ENCODE peak calls at places on chromosome 13, in nine cellular contexts. P is GM23338; L is CD4-positive, CD25-positive, alpha-beta regulatory T cell; R is SK-N-SH; C is Peyer's patch; K is dorsolateral prefrontal cortex; N is cardiac muscle cell; Q is A673; M is MM.1S. B is an unnamed sample.

GRCh38 chr13:111449041-111449440 is 128.6 kb downstream of the TEX29 start:
- DNase-seq in C (no peak), P (no peak), N (no peak), K (no peak), R (no peak), L (no peak), Q (no peak), M (no peak), B (no peak)

GRCh38 chr13:111361046-111361872 is 40.8 kb downstream of the TEX29 start:
- DNase-seq in K (no peak), P (no peak), M (no peak), Q (no peak), R (no peak), L (no peak), N (no peak), C (no peak), B (no peak)

GRCh38 chr13:85076343-85076742 is 722.9 kb downstream of the SLITRK6 start:
- DNase-seq in P (no peak), R (no peak), M (no peak), K (no peak), N (no peak), C (no peak), Q (no peak), L (no peak), B (no peak)

GRCh38 chr13:32627793-32628192 is 41.5 kb downstream of the PDS5B start:
- DNase-seq in Q (no peak), M (no peak), R (no peak), N (no peak), K (no peak), L (no peak), C (no peak), P (no peak), B (no peak)

GRCh38 chr13:106650690-106651205 is 82.8 kb upstream of the ARGLU1 start:
- DNase-seq in L (no peak), Q (no peak), R (no peak), K (no peak), P (no peak), N (no peak), C (no peak), M (no peak), B (no peak)

GRCh38 chr13:52359534-52359933 is 46.4 kb downstream of the THSD1 start:
- DNase-seq in C (no peak), P (no peak), K (no peak), N (no peak), Q (no peak), L (no peak), M (no peak), R (peak), B (no peak)

GRCh38 chr13:20583803-20584293 is 16.9 kb downstream of the IFT88 start:
- DNase-seq in K (no peak), Q (no peak), L (no peak), C (no peak), M (no peak), N (no peak), R (no peak), P (no peak), B (no peak)

GRCh38 chr13:61768175-61768574 is 352.5 kb upstream of the PCDH20 start:
- DNase-seq in N (no peak), M (no peak), L (no peak), P (no peak), C (no peak), R (no peak), Q (no peak), K (no peak), B (no peak)

GRCh38 chr13:99501952-99502310 is 659 bp downstream of the TM9SF2 start:
- DNase-seq in C (peak), K (no peak), P (peak), Q (peak), M (no peak), L (no peak), N (peak), R (no peak), B (no peak)

GRCh38 chr13:97302611-97303010 is 80.5 kb downstream of the MBNL2 start:
- DNase-seq in R (no peak), L (no peak), K (no peak), N (no peak), P (no peak), M (no peak), Q (no peak), C (no peak), B (no peak)

GRCh38 chr13:111920932-111921705 is 145.8 kb upstream of the SOX1 start:
- DNase-seq in N (no peak), L (no peak), Q (no peak), C (no peak), M (no peak), P (no peak), R (no peak), K (no peak), B (no peak)

GRCh38 chr13:95267662-95268369 is 33.4 kb downstream of the ABCC4 start:
- DNase-seq in Q (peak), M (no peak), R (no peak), N (no peak), L (no peak), K (no peak), C (no peak), P (no peak), B (no peak)

GRCh38 chr13:105202384-105202783 is 1333.1 kb downstream of the EFNB2 start:
- DNase-seq in R (peak), K (no peak), M (peak), C (no peak), L (no peak), Q (peak), P (peak), N (peak), B (no peak)

GRCh38 chr13:94758571-94758970 is 46.2 kb upstream of the SOX21 start:
- DNase-seq in P (no peak), M (no peak), C (no peak), N (no peak), K (no peak), L (no peak), R (no peak), Q (peak), B (no peak)

GRCh38 chr13:40672310-40673060 is 6.0 kb upstream of the FOXO1 start:
- DNase-seq in C (no peak), L (no peak), P (peak), Q (peak), N (no peak), K (no peak), R (peak), M (no peak), B (no peak)

GRCh38 chr13:70523622-70524021 is 415.4 kb upstream of the KLHL1 start:
- DNase-seq in N (no peak), P (no peak), R (peak), Q (peak), L (no peak), C (no peak), M (no peak), K (no peak), B (no peak)

GRCh38 chr13:94345374-94346195 is 133.9 kb downstream of the DCT start:
- DNase-seq in C (no peak), P (no peak), L (no peak), M (no peak), N (peak), R (peak), K (no peak), Q (peak), B (no peak)

GRCh38 chr13:78589206-78589605 is 14.1 kb downstream of the POU4F1 start:
- DNase-seq in M (peak), P (peak), N (peak), C (no peak), K (no peak), R (no peak), L (no peak), Q (peak), B (no peak)

GRCh38 chr13:74134777-74135305 is 637 bp upstream of the KLF12 start:
- DNase-seq in C (peak), K (no peak), R (peak), L (peak), Q (peak), P (no peak), M (peak), N (peak), B (peak)

GRCh38 chr13:21014666-21015170 is 46.7 kb downstream of the LATS2 start:
- DNase-seq in M (no peak), K (no peak), N (no peak), L (no peak), Q (no peak), R (no peak), C (no peak), P (no peak), B (no peak)

GRCh38 chr13:37984357-37984756 is 114.8 kb upstream of the TRPC4 start:
- DNase-seq in P (peak), M (no peak), Q (peak), L (no peak), N (no peak), R (no peak), K (no peak), C (no peak), B (no peak)

DNA sequence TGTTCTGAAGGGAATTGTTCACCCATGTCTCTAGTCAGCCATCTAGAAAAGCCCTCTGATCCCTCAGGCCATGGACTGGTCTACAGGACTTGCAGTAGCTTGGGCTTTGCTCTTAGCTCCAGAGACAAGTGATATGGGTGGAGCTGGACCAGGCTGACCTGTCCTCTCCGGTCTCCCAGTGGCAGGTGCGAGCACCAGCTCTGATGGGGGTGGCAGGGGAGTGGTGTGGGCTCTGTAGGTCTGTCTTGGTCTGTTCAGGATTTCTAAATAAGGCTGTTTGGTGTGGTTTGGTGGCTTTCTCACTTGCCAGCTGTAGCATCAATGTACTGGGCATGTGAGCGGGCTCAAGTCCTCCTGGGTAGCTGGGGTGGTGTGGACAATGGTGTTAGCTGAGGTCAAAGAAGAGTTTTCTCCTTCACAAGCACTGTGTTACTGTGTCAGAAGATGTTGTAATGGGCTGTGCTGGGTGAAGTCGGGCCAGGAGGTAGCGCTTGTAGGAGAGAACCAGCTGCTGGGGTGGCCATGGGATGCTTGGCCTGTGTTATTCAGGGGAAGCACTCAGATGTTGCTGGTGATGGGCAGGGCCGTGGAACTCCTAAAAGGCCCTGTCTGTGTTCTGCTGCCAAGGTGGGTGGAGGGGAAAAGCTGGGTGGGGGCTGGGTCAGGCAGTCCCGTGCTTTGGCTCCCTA is 16.9 kb downstream of the GPC6 start:
- DNase-seq in M (no peak), N (no peak), C (no peak), L (no peak), R (no peak), K (no peak), P (no peak), Q (no peak), B (no peak)
- H3K27ac ChIP-seq in M (no peak), N (no peak), C (no peak), L (no peak), R (no peak), K (no peak), P (no peak), Q (peak), B (no peak)

GRCh38 chr13:76886292-76887061 is at the start of gene KCTD12:
- DNase-seq in R (peak), N (peak), K (peak), Q (peak), M (peak), P (peak), C (peak), L (peak), B (peak)

GRCh38 chr13:76884571-76885202 is 1.5 kb downstream of the KCTD12 start:
- DNase-seq in Q (peak), M (no peak), N (peak), L (no peak), R (peak), C (no peak), P (no peak), K (no peak), B (no peak)

GRCh38 chr13:76884167-76884566 is 2.0 kb downstream of the KCTD12 start:
- DNase-seq in L (no peak), Q (peak), C (no peak), K (peak), P (peak), M (peak), N (peak), R (no peak), B (no peak)

GRCh38 chr13:76886005-76886291 is 257 bp downstream of the KCTD12 start:
- DNase-seq in P (no peak), R (no peak), L (no peak), C (no peak), N (no peak), M (no peak), K (no peak), Q (no peak), B (no peak)

GRCh38 chr13:76885203-76886004 is 801 bp downstream of the KCTD12 start:
- DNase-seq in M (peak), L (peak), P (peak), N (peak), R (peak), C (peak), K (peak), Q (peak), B (peak)
- H3K4me3 ChIP-seq in M (peak), L (peak), P (peak), N (peak), R (peak), C (peak), K (peak), Q (peak), B (peak)

DNA sequence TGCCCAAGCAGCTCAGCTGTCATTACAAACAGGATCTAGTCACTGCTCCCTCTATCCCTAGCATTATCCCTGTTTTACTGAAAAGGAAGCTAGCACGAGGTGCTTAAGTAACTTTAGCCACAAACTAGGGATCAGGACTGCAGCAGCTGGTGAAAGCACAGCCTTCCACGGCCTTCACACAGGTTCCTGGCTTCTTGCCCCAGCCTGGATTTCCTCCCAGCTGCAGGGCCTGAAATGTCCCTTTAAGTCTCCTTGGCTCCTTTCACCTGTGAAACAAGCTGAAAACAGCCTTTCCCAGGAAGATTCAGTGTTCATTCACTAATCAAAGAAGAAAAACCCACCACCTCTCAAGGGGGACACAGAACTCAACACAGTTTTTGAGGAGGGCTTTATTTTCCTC is 754.5 kb downstream of the DIAPH3 start:
- DNase-seq in Q (peak), K (no peak), C (no peak), M (no peak), R (no peak), P (peak), N (no peak), L (no peak), B (no peak)
- H3K27ac ChIP-seq in Q (peak), K (no peak), C (no peak), M (no peak), R (no peak), P (peak), N (peak), L (no peak), B (no peak)

GRCh38 chr13:27037571-27037970 is 134.0 kb downstream of the USP12 start:
- DNase-seq in Q (no peak), N (no peak), K (no peak), M (no peak), P (no peak), R (no peak), L (no peak), C (no peak), B (no peak)

GRCh38 chr13:27037171-27037570 is 134.4 kb downstream of the USP12 start:
- DNase-seq in P (no peak), Q (no peak), N (no peak), L (no peak), R (no peak), C (no peak), M (no peak), K (no peak), B (no peak)

GRCh38 chr13:27036236-27036981 is 135.2 kb downstream of the USP12 start:
- DNase-seq in P (no peak), Q (no peak), M (no peak), L (no peak), N (no peak), K (no peak), R (no peak), C (no peak), B (no peak)

GRCh38 chr13:27035892-27036235 is 135.7 kb downstream of the USP12 start:
- DNase-seq in R (no peak), L (no peak), P (no peak), K (no peak), N (no peak), C (no peak), M (no peak), Q (no peak), B (no peak)

GRCh38 chr13:27034678-27035111 is 136.9 kb downstream of the USP12 start:
- DNase-seq in K (peak), R (no peak), L (no peak), Q (no peak), C (no peak), M (no peak), P (peak), N (peak), B (no peak)
- H3K4me3 ChIP-seq in K (peak), R (no peak), L (no peak), Q (no peak), C (no peak), M (no peak), P (peak), N (peak), B (no peak)

GRCh38 chr13:24725379-24725778 is 38.6 kb upstream of the RNF17 start:
- DNase-seq in R (no peak), K (no peak), C (peak), L (no peak), Q (no peak), P (no peak), N (no peak), M (no peak), B (no peak)

GRCh38 chr13:24719139-24719538 is 38.9 kb downstream of the ATP12A start:
- DNase-seq in P (no peak), N (no peak), C (no peak), K (no peak), L (no peak), M (no peak), Q (no peak), R (no peak), B (no peak)

GRCh38 chr13:24727731-24728601 is 36.0 kb upstream of the RNF17 start:
- DNase-seq in M (peak), R (peak), N (peak), K (peak), P (peak), L (peak), C (peak), Q (peak), B (peak)

GRCh38 chr13:24724714-24725113 is 39.3 kb upstream of the RNF17 start:
- DNase-seq in P (no peak), L (no peak), K (no peak), N (no peak), Q (no peak), M (no peak), R (no peak), C (peak), B (no peak)

GRCh38 chr13:24723206-24723605 is 40.8 kb upstream of the RNF17 start:
- DNase-seq in L (no peak), C (peak), Q (no peak), R (no peak), K (no peak), N (no peak), M (no peak), P (no peak), B (no peak)
- H3K27ac ChIP-seq in L (no peak), C (no peak), Q (no peak), R (no peak), K (no peak), N (no peak), M (no peak), P (no peak), B (no peak)

DNA sequence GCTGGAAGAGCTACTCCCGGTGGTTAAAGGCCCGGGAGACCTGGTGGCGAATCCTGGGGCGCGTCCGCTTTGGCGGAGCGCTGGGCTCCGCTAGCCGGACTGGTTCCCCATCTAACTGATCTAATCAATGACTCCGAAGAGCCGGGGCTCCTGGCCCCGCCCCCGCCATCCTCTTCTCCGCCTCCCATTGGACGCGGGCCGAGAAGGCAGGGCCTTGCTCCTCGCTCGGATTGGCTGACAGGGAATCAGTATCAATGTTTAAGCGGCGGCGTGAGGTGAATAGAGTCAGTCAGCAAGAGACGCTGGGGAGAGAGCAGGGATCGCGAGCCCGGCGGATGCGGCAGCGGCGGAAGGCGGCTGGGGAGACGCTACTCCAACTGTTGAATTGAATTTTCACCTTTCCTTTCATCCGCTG is 1.7 kb upstream of the PCDH17 start:
- DNase-seq in L (peak), N (peak), K (peak), R (peak), C (no peak), P (peak), Q (peak), M (no peak), B (peak)
- H3K4me3 ChIP-seq in L (no peak), N (peak), K (peak), R (peak), C (peak), P (peak), Q (peak), M (no peak), B (peak)

GRCh38 chr13:28355822-28356371 is 139.0 kb downstream of the FLT1 start:
- DNase-seq in R (no peak), C (no peak), M (no peak), Q (peak), L (no peak), N (no peak), K (no peak), P (no peak), B (no peak)

GRCh38 chr13:28356506-28357064 is 138.3 kb downstream of the FLT1 start:
- DNase-seq in P (no peak), N (no peak), M (no peak), C (no peak), L (no peak), R (no peak), K (no peak), Q (no peak), B (no peak)

GRCh38 chr13:28357247-28357825 is 137.6 kb downstream of the FLT1 start:
- DNase-seq in P (no peak), K (no peak), Q (no peak), N (no peak), M (no peak), R (no peak), C (no peak), L (no peak), B (no peak)

GRCh38 chr13:28358673-28359072 is 136.3 kb downstream of the FLT1 start:
- DNase-seq in P (no peak), Q (no peak), C (no peak), R (no peak), L (no peak), M (no peak), N (no peak), K (no peak), B (no peak)

GRCh38 chr13:28357846-28358496 is 137.0 kb downstream of the FLT1 start:
- DNase-seq in N (no peak), Q (no peak), R (no peak), M (no peak), C (no peak), P (no peak), L (no peak), K (no peak), B (no peak)
- H3K27ac ChIP-seq in N (no peak), Q (no peak), R (no peak), M (no peak), C (no peak), P (peak), L (no peak), K (no peak), B (no peak)

B was measured in effector memory CD4-positive, alpha-beta T cell.